ENCODE peak calls at places on chromosomes 2 and 18, in nine cellular contexts. One of them, this sample, is unnamed. For H3K9me3, the result is how much of the 10 kb centered on the place peaks cover.

GRCh38 chr18:49021076-49021432 is 70.3 kb upstream of the SMAD7 start:
- DNase-seq in Peyer's patch: no peak
- DNase-seq in body of pancreas: no peak
- DNase-seq in stomach: no peak
- DNase-seq in esophagus squamous epithelium: no peak
- DNase-seq in adrenal gland: peak
- DNase-seq in uterus: no peak
- DNase-seq in HCT116: no peak
- DNase-seq in IMR-90: no peak
- DNase-seq in this sample: peak

GRCh38 chr2:100365434-100365833 is 43.1 kb upstream of the LONRF2 start:
- DNase-seq in Peyer's patch: no peak
- DNase-seq in body of pancreas: peak
- DNase-seq in stomach: peak
- DNase-seq in esophagus squamous epithelium: peak
- DNase-seq in adrenal gland: peak
- DNase-seq in uterus: peak
- DNase-seq in HCT116: peak
- DNase-seq in IMR-90: peak
- DNase-seq in this sample: no peak

GRCh38 chr2:161369311-161369710 is 46.8 kb upstream of the TBR1 start:
- DNase-seq in Peyer's patch: no peak
- DNase-seq in body of pancreas: no peak
- DNase-seq in stomach: no peak
- DNase-seq in esophagus squamous epithelium: no peak
- DNase-seq in adrenal gland: no peak
- DNase-seq in uterus: no peak
- DNase-seq in HCT116: no peak
- DNase-seq in IMR-90: peak
- DNase-seq in this sample: no peak

GRCh38 chr2:1655461-1655860 is 88.9 kb downstream of the PXDN start:
- DNase-seq in Peyer's patch: no peak
- DNase-seq in body of pancreas: no peak
- DNase-seq in stomach: no peak
- DNase-seq in esophagus squamous epithelium: no peak
- DNase-seq in adrenal gland: peak
- DNase-seq in uterus: no peak
- DNase-seq in HCT116: no peak
- DNase-seq in IMR-90: no peak
- DNase-seq in this sample: no peak

GRCh38 chr2:186664644-186665043 is 29.2 kb upstream of the FAM171B start:
- DNase-seq in Peyer's patch: no peak
- DNase-seq in body of pancreas: no peak
- DNase-seq in stomach: no peak
- DNase-seq in esophagus squamous epithelium: no peak
- DNase-seq in adrenal gland: no peak
- DNase-seq in uterus: no peak
- DNase-seq in HCT116: no peak
- DNase-seq in IMR-90: no peak
- DNase-seq in this sample: no peak

GRCh38 chr2:207257291-207258190 is 91.8 kb upstream of the KLF7 start:
- DNase-seq in Peyer's patch: no peak
- DNase-seq in body of pancreas: no peak
- DNase-seq in stomach: no peak
- DNase-seq in esophagus squamous epithelium: no peak
- DNase-seq in adrenal gland: no peak
- DNase-seq in uterus: no peak
- DNase-seq in HCT116: no peak
- DNase-seq in IMR-90: peak
- DNase-seq in this sample: no peak

GRCh38 chr2:215793747-215794595 is 219.4 kb downstream of the MREG start:
- DNase-seq in Peyer's patch: no peak
- DNase-seq in body of pancreas: no peak
- DNase-seq in stomach: peak
- DNase-seq in esophagus squamous epithelium: no peak
- DNase-seq in adrenal gland: peak
- DNase-seq in uterus: peak
- DNase-seq in HCT116: peak
- DNase-seq in IMR-90: peak
- DNase-seq in this sample: no peak

GRCh38 chr2:236928353-236929153 is 157.1 kb upstream of the COPS8 start:
- DNase-seq in Peyer's patch: no peak
- DNase-seq in body of pancreas: no peak
- DNase-seq in stomach: peak
- DNase-seq in esophagus squamous epithelium: no peak
- DNase-seq in adrenal gland: no peak
- DNase-seq in uterus: no peak
- DNase-seq in HCT116: no peak
- DNase-seq in IMR-90: no peak
- DNase-seq in this sample: no peak

GRCh38 chr2:101986804-101987740 is 4.7 kb upstream of the IL1R2 start:
- DNase-seq in Peyer's patch: no peak
- DNase-seq in body of pancreas: peak
- DNase-seq in stomach: no peak
- DNase-seq in esophagus squamous epithelium: no peak
- DNase-seq in adrenal gland: peak
- DNase-seq in uterus: no peak
- DNase-seq in HCT116: no peak
- DNase-seq in IMR-90: no peak
- DNase-seq in this sample: no peak

GRCh38 chr2:1528273-1529064 is 115.2 kb downstream of the TPO start:
- DNase-seq in Peyer's patch: no peak
- DNase-seq in body of pancreas: no peak
- DNase-seq in stomach: no peak
- DNase-seq in esophagus squamous epithelium: no peak
- DNase-seq in adrenal gland: no peak
- DNase-seq in uterus: no peak
- DNase-seq in HCT116: no peak
- DNase-seq in IMR-90: no peak
- DNase-seq in this sample: no peak

GRCh38 chr2:104476563-104476988 is 377.3 kb upstream of the POU3F3 start:
- DNase-seq in Peyer's patch: no peak
- DNase-seq in body of pancreas: no peak
- DNase-seq in stomach: no peak
- DNase-seq in esophagus squamous epithelium: no peak
- DNase-seq in adrenal gland: no peak
- DNase-seq in uterus: no peak
- DNase-seq in HCT116: no peak
- DNase-seq in IMR-90: no peak
- DNase-seq in this sample: no peak

GRCh38 chr18:2655954-2656236 is 369 bp downstream of the SMCHD1 start:
- DNase-seq in Peyer's patch: no peak
- DNase-seq in body of pancreas: no peak
- DNase-seq in stomach: no peak
- DNase-seq in esophagus squamous epithelium: peak
- DNase-seq in adrenal gland: no peak
- DNase-seq in uterus: no peak
- DNase-seq in HCT116: peak
- DNase-seq in IMR-90: no peak
- DNase-seq in this sample: no peak

GRCh38 chr18:26046419-26047077 is 43.9 kb downstream of the SS18 start:
- DNase-seq in Peyer's patch: no peak
- DNase-seq in body of pancreas: no peak
- DNase-seq in stomach: no peak
- DNase-seq in esophagus squamous epithelium: no peak
- DNase-seq in adrenal gland: no peak
- DNase-seq in uterus: no peak
- DNase-seq in HCT116: no peak
- DNase-seq in IMR-90: no peak
- DNase-seq in this sample: no peak

GRCh38 chr18:10015941-10016819 is 102.4 kb downstream of the VAPA start:
- DNase-seq in Peyer's patch: no peak
- DNase-seq in body of pancreas: no peak
- DNase-seq in stomach: no peak
- DNase-seq in esophagus squamous epithelium: no peak
- DNase-seq in adrenal gland: no peak
- DNase-seq in uterus: peak
- DNase-seq in HCT116: no peak
- DNase-seq in IMR-90: peak
- DNase-seq in this sample: no peak

GRCh38 chr2:191638079-191638801 is 39.7 kb upstream of the NABP1 start:
- DNase-seq in Peyer's patch: no peak
- DNase-seq in body of pancreas: no peak
- DNase-seq in stomach: no peak
- DNase-seq in esophagus squamous epithelium: no peak
- DNase-seq in adrenal gland: no peak
- DNase-seq in uterus: no peak
- DNase-seq in HCT116: no peak
- DNase-seq in IMR-90: no peak
- DNase-seq in this sample: no peak

GRCh38 chr2:103754530-103754929 is 992.7 kb downstream of the TMEM182 start:
- DNase-seq in Peyer's patch: no peak
- DNase-seq in body of pancreas: no peak
- DNase-seq in stomach: no peak
- DNase-seq in esophagus squamous epithelium: no peak
- DNase-seq in adrenal gland: no peak
- DNase-seq in uterus: no peak
- DNase-seq in HCT116: no peak
- DNase-seq in IMR-90: no peak
- DNase-seq in this sample: no peak

GRCh38 chr2:8552264-8552913 is 129.5 kb upstream of the ID2 start:
- DNase-seq in Peyer's patch: peak
- DNase-seq in body of pancreas: no peak
- DNase-seq in stomach: peak
- DNase-seq in esophagus squamous epithelium: no peak
- DNase-seq in adrenal gland: no peak
- DNase-seq in uterus: peak
- DNase-seq in HCT116: no peak
- DNase-seq in IMR-90: no peak
- DNase-seq in this sample: no peak

GRCh38 chr2:71070294-71071025 is 2.0 kb downstream of the NAGK start:
- DNase-seq in Peyer's patch: no peak
- DNase-seq in body of pancreas: peak
- DNase-seq in stomach: no peak
- DNase-seq in esophagus squamous epithelium: no peak
- DNase-seq in adrenal gland: peak
- DNase-seq in uterus: no peak
- DNase-seq in HCT116: peak
- DNase-seq in IMR-90: peak
- DNase-seq in this sample: no peak
- TF ChIP-seq POLR2A in Peyer's patch: no peak
- TF ChIP-seq POLR2A in body of pancreas: no peak
- TF ChIP-seq POLR2A in stomach: no peak
- TF ChIP-seq POLR2A in esophagus squamous epithelium: no peak
- TF ChIP-seq POLR2A in adrenal gland: no peak
- TF ChIP-seq POLR2A in uterus: no peak
- TF ChIP-seq POLR2A in HCT116: no peak
- TF ChIP-seq POLR2A in IMR-90: no peak
- TF ChIP-seq POLR2A in this sample: no peak

DNA sequence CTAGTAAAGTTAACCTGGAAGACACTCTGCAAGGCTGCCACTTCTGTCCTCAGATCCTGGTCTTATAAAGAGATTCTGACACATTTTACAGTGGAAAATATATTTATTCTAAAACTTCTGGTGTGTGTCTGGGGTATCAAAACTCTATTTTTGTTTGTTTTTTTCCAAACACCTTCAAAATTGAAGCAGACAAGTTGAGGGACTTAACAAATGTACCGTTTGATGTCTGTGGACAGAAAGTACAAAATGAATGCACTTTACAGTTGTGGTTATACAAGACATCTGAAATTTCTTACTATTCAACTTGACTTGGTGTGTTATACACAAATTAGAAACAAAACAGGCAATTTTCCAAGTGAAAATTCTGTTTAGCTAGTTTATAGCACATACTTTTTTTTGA is 823.2 kb upstream of the SALL3 start:
- DNase-seq in Peyer's patch: no peak
- DNase-seq in body of pancreas: no peak
- DNase-seq in stomach: no peak
- DNase-seq in esophagus squamous epithelium: no peak
- DNase-seq in adrenal gland: no peak
- DNase-seq in uterus: no peak
- DNase-seq in HCT116: no peak
- DNase-seq in IMR-90: no peak
- DNase-seq in this sample: no peak
- H3K9me3 ChIP-seq in Peyer's patch: under half
- H3K9me3 ChIP-seq in body of pancreas: under half
- H3K9me3 ChIP-seq in stomach: under half
- H3K9me3 ChIP-seq in esophagus squamous epithelium: under half
- H3K9me3 ChIP-seq in adrenal gland: under half
- H3K9me3 ChIP-seq in uterus: under half
- H3K9me3 ChIP-seq in HCT116: under half
- H3K9me3 ChIP-seq in IMR-90: under half
- H3K9me3 ChIP-seq in this sample: under half

GRCh38 chr18:111292-112014 is 46.9 kb upstream of the USP14 start:
- DNase-seq in Peyer's patch: peak
- DNase-seq in body of pancreas: peak
- DNase-seq in stomach: peak
- DNase-seq in esophagus squamous epithelium: no peak
- DNase-seq in adrenal gland: peak
- DNase-seq in uterus: peak
- DNase-seq in HCT116: no peak
- DNase-seq in IMR-90: peak
- DNase-seq in this sample: no peak
- TF ChIP-seq POLR2A in Peyer's patch: no peak
- TF ChIP-seq POLR2A in body of pancreas: no peak
- TF ChIP-seq POLR2A in stomach: no peak
- TF ChIP-seq POLR2A in esophagus squamous epithelium: no peak
- TF ChIP-seq POLR2A in adrenal gland: no peak
- TF ChIP-seq POLR2A in uterus: no peak
- TF ChIP-seq POLR2A in HCT116: no peak
- TF ChIP-seq POLR2A in IMR-90: no peak
- TF ChIP-seq POLR2A in this sample: no peak

DNA sequence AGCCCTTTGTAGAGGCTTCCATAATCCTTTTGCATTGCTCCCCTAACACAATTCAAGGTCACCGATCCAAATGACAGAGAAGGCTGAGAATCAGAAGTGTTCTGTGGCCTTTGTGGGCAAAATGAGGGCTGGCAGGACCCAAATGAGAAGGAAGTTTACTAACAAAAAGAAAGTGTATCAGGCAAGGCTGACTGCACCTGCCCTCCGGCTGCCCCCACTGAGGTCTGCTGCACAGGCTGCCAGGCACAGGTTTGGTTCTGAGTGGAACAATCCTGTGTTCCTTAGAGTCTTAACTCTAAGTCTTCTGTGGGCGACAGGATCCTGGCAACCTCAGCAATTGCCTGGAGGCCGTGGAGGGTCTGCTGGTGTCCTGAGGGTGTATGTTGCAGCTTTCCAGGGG is 568.5 kb downstream of the CMPK2 start:
- DNase-seq in Peyer's patch: no peak
- DNase-seq in body of pancreas: no peak
- DNase-seq in stomach: no peak
- DNase-seq in esophagus squamous epithelium: no peak
- DNase-seq in adrenal gland: no peak
- DNase-seq in uterus: no peak
- DNase-seq in HCT116: no peak
- DNase-seq in IMR-90: no peak
- DNase-seq in this sample: no peak
- H3K9me3 ChIP-seq in Peyer's patch: under half
- H3K9me3 ChIP-seq in body of pancreas: under half
- H3K9me3 ChIP-seq in stomach: under half
- H3K9me3 ChIP-seq in esophagus squamous epithelium: under half
- H3K9me3 ChIP-seq in adrenal gland: under half
- H3K9me3 ChIP-seq in uterus: under half
- H3K9me3 ChIP-seq in HCT116: under half
- H3K9me3 ChIP-seq in IMR-90: under half
- H3K9me3 ChIP-seq in this sample: under half

GRCh38 chr2:229922449-229923386 is at the start of gene FBXO36:
- DNase-seq in Peyer's patch: peak
- DNase-seq in body of pancreas: peak
- DNase-seq in stomach: peak
- DNase-seq in esophagus squamous epithelium: peak
- DNase-seq in adrenal gland: peak
- DNase-seq in uterus: peak
- DNase-seq in HCT116: peak
- DNase-seq in IMR-90: peak
- DNase-seq in this sample: peak
- TF ChIP-seq POLR2A in Peyer's patch: no peak
- TF ChIP-seq POLR2A in body of pancreas: no peak
- TF ChIP-seq POLR2A in stomach: no peak
- TF ChIP-seq POLR2A in esophagus squamous epithelium: no peak
- TF ChIP-seq POLR2A in adrenal gland: no peak
- TF ChIP-seq POLR2A in uterus: no peak
- TF ChIP-seq POLR2A in HCT116: no peak
- TF ChIP-seq POLR2A in IMR-90: no peak
- TF ChIP-seq POLR2A in this sample: no peak

This sample was measured in breast epithelium.